ENCODE peak calls at places on chromosomes 3 and 15, in six cellular contexts. One of them, this sample, is unnamed.

GRCh38 chr3:187985636-187986035 is 168.3 kb upstream of the LPP start:
- DNase-seq in H9: no peak
- DNase-seq in MM.1S: no peak
- DNase-seq in IMR-90: peak
- DNase-seq in astrocyte: peak
- DNase-seq in GM23248: peak
- DNase-seq in this sample: no peak

GRCh38 chr3:149512073-149512782 is 37.7 kb downstream of the TM4SF4 start:
- DNase-seq in H9: peak
- DNase-seq in MM.1S: peak
- DNase-seq in IMR-90: peak
- DNase-seq in astrocyte: peak
- DNase-seq in GM23248: peak
- DNase-seq in this sample: no peak

GRCh38 chr3:110234831-110235230 is 836.8 kb upstream of the NECTIN3 start:
- DNase-seq in H9: no peak
- DNase-seq in MM.1S: no peak
- DNase-seq in IMR-90: peak
- DNase-seq in astrocyte: no peak
- DNase-seq in GM23248: peak
- DNase-seq in this sample: no peak

GRCh38 chr15:64478863-64479262 is 18.5 kb downstream of the ZNF609 start:
- DNase-seq in H9: no peak
- DNase-seq in MM.1S: no peak
- DNase-seq in IMR-90: peak
- DNase-seq in astrocyte: no peak
- DNase-seq in GM23248: peak
- DNase-seq in this sample: no peak

GRCh38 chr3:3772338-3772737 is 26.9 kb upstream of the LRRN1 start:
- DNase-seq in H9: no peak
- DNase-seq in MM.1S: no peak
- DNase-seq in IMR-90: no peak
- DNase-seq in astrocyte: no peak
- DNase-seq in GM23248: no peak
- DNase-seq in this sample: no peak

GRCh38 chr3:42720126-42720525 is 17.5 kb upstream of the HHATL start:
- DNase-seq in H9: no peak
- DNase-seq in MM.1S: no peak
- DNase-seq in IMR-90: no peak
- DNase-seq in astrocyte: no peak
- DNase-seq in GM23248: no peak
- DNase-seq in this sample: no peak

GRCh38 chr3:129610276-129610675 is 3.8 kb upstream of the PLXND1 start:
- DNase-seq in H9: no peak
- DNase-seq in MM.1S: no peak
- DNase-seq in IMR-90: no peak
- DNase-seq in astrocyte: no peak
- DNase-seq in GM23248: no peak
- DNase-seq in this sample: peak

GRCh38 chr3:177439729-177440269 is 242.5 kb upstream of the TBL1XR1 start:
- DNase-seq in H9: no peak
- DNase-seq in MM.1S: no peak
- DNase-seq in IMR-90: peak
- DNase-seq in astrocyte: peak
- DNase-seq in GM23248: no peak
- DNase-seq in this sample: no peak

GRCh38 chr15:65115542-65115941 is 542 bp upstream of the UBAP1L start:
- DNase-seq in H9: no peak
- DNase-seq in MM.1S: no peak
- DNase-seq in IMR-90: no peak
- DNase-seq in astrocyte: no peak
- DNase-seq in GM23248: no peak
- DNase-seq in this sample: no peak

GRCh38 chr3:55486101-55486856 is 827 bp downstream of the WNT5A start:
- DNase-seq in H9: peak
- DNase-seq in MM.1S: peak
- DNase-seq in IMR-90: peak
- DNase-seq in astrocyte: peak
- DNase-seq in GM23248: peak
- DNase-seq in this sample: peak

GRCh38 chr3:127886276-127886862 is 28.7 kb upstream of the KBTBD12 start:
- DNase-seq in H9: no peak
- DNase-seq in MM.1S: no peak
- DNase-seq in IMR-90: no peak
- DNase-seq in astrocyte: no peak
- DNase-seq in GM23248: no peak
- DNase-seq in this sample: no peak

GRCh38 chr3:146912233-146913015 is 307.3 kb upstream of the PLSCR5 start:
- DNase-seq in H9: no peak
- DNase-seq in MM.1S: no peak
- DNase-seq in IMR-90: no peak
- DNase-seq in astrocyte: peak
- DNase-seq in GM23248: peak
- DNase-seq in this sample: no peak

GRCh38 chr15:28107111-28107893 is 8.2 kb upstream of the OCA2 start:
- DNase-seq in H9: peak
- DNase-seq in MM.1S: no peak
- DNase-seq in IMR-90: no peak
- DNase-seq in astrocyte: peak
- DNase-seq in GM23248: peak
- DNase-seq in this sample: peak

GRCh38 chr3:52809821-52810377 is 15.3 kb downstream of the ITIH3 start:
- DNase-seq in H9: no peak
- DNase-seq in MM.1S: no peak
- DNase-seq in IMR-90: no peak
- DNase-seq in astrocyte: no peak
- DNase-seq in GM23248: no peak
- DNase-seq in this sample: no peak

GRCh38 chr3:83928391-83928790 is 1030.4 kb upstream of the CADM2 start:
- DNase-seq in H9: no peak
- DNase-seq in MM.1S: peak
- DNase-seq in IMR-90: no peak
- DNase-seq in astrocyte: no peak
- DNase-seq in GM23248: peak
- DNase-seq in this sample: no peak

GRCh38 chr3:51391566-51392300 is 648 bp downstream of the RBM15B start:
- DNase-seq in H9: no peak
- DNase-seq in MM.1S: peak
- DNase-seq in IMR-90: peak
- DNase-seq in astrocyte: peak
- DNase-seq in GM23248: peak
- DNase-seq in this sample: peak

GRCh38 chr3:186133980-186134379 is 25.1 kb upstream of the ETV5 start:
- DNase-seq in H9: no peak
- DNase-seq in MM.1S: no peak
- DNase-seq in IMR-90: no peak
- DNase-seq in astrocyte: no peak
- DNase-seq in GM23248: no peak
- DNase-seq in this sample: no peak

GRCh38 chr15:23529891-23530290 is 35.6 kb upstream of the MKRN3 start:
- DNase-seq in H9: no peak
- DNase-seq in MM.1S: no peak
- DNase-seq in IMR-90: no peak
- DNase-seq in astrocyte: no peak
- DNase-seq in GM23248: no peak
- DNase-seq in this sample: no peak

GRCh38 chr3:46187876-46188275 is 20.2 kb downstream of the CCR1 start:
- DNase-seq in H9: no peak
- DNase-seq in MM.1S: peak
- DNase-seq in IMR-90: peak
- DNase-seq in astrocyte: peak
- DNase-seq in GM23248: peak
- DNase-seq in this sample: peak

GRCh38 chr3:46183330-46183729 is 24.8 kb downstream of the CCR1 start:
- DNase-seq in H9: no peak
- DNase-seq in MM.1S: no peak
- DNase-seq in IMR-90: no peak
- DNase-seq in astrocyte: no peak
- DNase-seq in GM23248: no peak
- DNase-seq in this sample: no peak

GRCh38 chr3:46184469-46184868 is 23.6 kb downstream of the CCR1 start:
- DNase-seq in H9: no peak
- DNase-seq in MM.1S: no peak
- DNase-seq in IMR-90: peak
- DNase-seq in astrocyte: peak
- DNase-seq in GM23248: peak
- DNase-seq in this sample: peak

GRCh38 chr3:46188708-46189107 is 19.4 kb downstream of the CCR1 start:
- DNase-seq in H9: no peak
- DNase-seq in MM.1S: no peak
- DNase-seq in IMR-90: no peak
- DNase-seq in astrocyte: no peak
- DNase-seq in GM23248: no peak
- DNase-seq in this sample: peak

GRCh38 chr3:46186856-46187700 is 21.0 kb downstream of the CCR1 start:
- DNase-seq in H9: no peak
- DNase-seq in MM.1S: peak
- DNase-seq in IMR-90: no peak
- DNase-seq in astrocyte: no peak
- DNase-seq in GM23248: no peak
- DNase-seq in this sample: no peak
- H3K4me2 ChIP-seq in H9: no peak
- H3K4me2 ChIP-seq in MM.1S: peak
- H3K4me2 ChIP-seq in IMR-90: no peak
- H3K4me2 ChIP-seq in astrocyte: no peak
- H3K4me2 ChIP-seq in GM23248: no peak
- H3K4me2 ChIP-seq in this sample: no peak

DNA sequence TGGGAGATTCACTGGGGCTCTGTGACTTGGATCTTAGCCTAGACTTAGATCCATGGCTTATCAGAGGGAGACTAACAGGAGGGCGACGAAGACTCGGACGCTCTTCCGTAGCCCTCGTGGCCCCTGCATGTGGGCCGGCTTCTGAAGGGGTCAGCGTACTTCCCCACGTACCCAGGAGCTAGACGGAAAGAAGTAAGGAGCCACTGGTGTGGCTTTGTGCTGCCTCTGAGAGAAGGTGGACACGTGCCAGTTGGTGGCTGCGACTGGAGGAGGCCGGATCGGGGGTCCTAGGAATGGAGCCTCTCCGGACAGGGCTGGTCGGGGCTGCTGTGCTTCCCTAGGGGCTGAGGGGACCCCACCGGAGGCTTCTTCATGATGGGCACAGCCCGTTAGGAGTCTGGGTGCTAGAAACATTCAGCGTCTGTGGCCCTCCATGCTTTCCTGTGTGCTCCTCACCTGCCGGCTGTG is 1.0 kb downstream of the NRROS start:
- DNase-seq in H9: no peak
- DNase-seq in MM.1S: peak
- DNase-seq in IMR-90: no peak
- DNase-seq in astrocyte: no peak
- DNase-seq in GM23248: no peak
- DNase-seq in this sample: no peak
- H3K4me2 ChIP-seq in H9: no peak
- H3K4me2 ChIP-seq in MM.1S: peak
- H3K4me2 ChIP-seq in IMR-90: no peak
- H3K4me2 ChIP-seq in astrocyte: no peak
- H3K4me2 ChIP-seq in GM23248: no peak
- H3K4me2 ChIP-seq in this sample: no peak

GRCh38 chr3:115052906-115053305 is 94.2 kb downstream of the ZBTB20 start:
- DNase-seq in H9: no peak
- DNase-seq in MM.1S: no peak
- DNase-seq in IMR-90: no peak
- DNase-seq in astrocyte: peak
- DNase-seq in GM23248: no peak
- DNase-seq in this sample: no peak
- H3K4me2 ChIP-seq in H9: no peak
- H3K4me2 ChIP-seq in MM.1S: no peak
- H3K4me2 ChIP-seq in IMR-90: no peak
- H3K4me2 ChIP-seq in astrocyte: no peak
- H3K4me2 ChIP-seq in GM23248: no peak
- H3K4me2 ChIP-seq in this sample: no peak

GRCh38 chr3:106282931-106283330 is 414.1 kb upstream of the CBLB start:
- DNase-seq in H9: no peak
- DNase-seq in MM.1S: no peak
- DNase-seq in IMR-90: no peak
- DNase-seq in astrocyte: peak
- DNase-seq in GM23248: no peak
- DNase-seq in this sample: no peak

GRCh38 chr3:106275592-106275991 is 406.8 kb upstream of the CBLB start:
- DNase-seq in H9: no peak
- DNase-seq in MM.1S: no peak
- DNase-seq in IMR-90: no peak
- DNase-seq in astrocyte: no peak
- DNase-seq in GM23248: no peak
- DNase-seq in this sample: no peak

GRCh38 chr3:106276755-106277612 is 408.2 kb upstream of the CBLB start:
- DNase-seq in H9: no peak
- DNase-seq in MM.1S: no peak
- DNase-seq in IMR-90: no peak
- DNase-seq in astrocyte: no peak
- DNase-seq in GM23248: no peak
- DNase-seq in this sample: no peak

GRCh38 chr3:106277731-106278130 is 408.9 kb upstream of the CBLB start:
- DNase-seq in H9: no peak
- DNase-seq in MM.1S: no peak
- DNase-seq in IMR-90: no peak
- DNase-seq in astrocyte: no peak
- DNase-seq in GM23248: no peak
- DNase-seq in this sample: no peak

GRCh38 chr3:106281231-106281630 is 412.4 kb upstream of the CBLB start:
- DNase-seq in H9: no peak
- DNase-seq in MM.1S: no peak
- DNase-seq in IMR-90: peak
- DNase-seq in astrocyte: peak
- DNase-seq in GM23248: no peak
- DNase-seq in this sample: no peak
- H3K4me2 ChIP-seq in H9: no peak
- H3K4me2 ChIP-seq in MM.1S: no peak
- H3K4me2 ChIP-seq in IMR-90: no peak
- H3K4me2 ChIP-seq in astrocyte: no peak
- H3K4me2 ChIP-seq in GM23248: no peak
- H3K4me2 ChIP-seq in this sample: no peak

GRCh38 chr3:172666873-172667694 is 43.8 kb downstream of the NCEH1 start:
- DNase-seq in H9: peak
- DNase-seq in MM.1S: peak
- DNase-seq in IMR-90: peak
- DNase-seq in astrocyte: peak
- DNase-seq in GM23248: peak
- DNase-seq in this sample: no peak

DNA sequence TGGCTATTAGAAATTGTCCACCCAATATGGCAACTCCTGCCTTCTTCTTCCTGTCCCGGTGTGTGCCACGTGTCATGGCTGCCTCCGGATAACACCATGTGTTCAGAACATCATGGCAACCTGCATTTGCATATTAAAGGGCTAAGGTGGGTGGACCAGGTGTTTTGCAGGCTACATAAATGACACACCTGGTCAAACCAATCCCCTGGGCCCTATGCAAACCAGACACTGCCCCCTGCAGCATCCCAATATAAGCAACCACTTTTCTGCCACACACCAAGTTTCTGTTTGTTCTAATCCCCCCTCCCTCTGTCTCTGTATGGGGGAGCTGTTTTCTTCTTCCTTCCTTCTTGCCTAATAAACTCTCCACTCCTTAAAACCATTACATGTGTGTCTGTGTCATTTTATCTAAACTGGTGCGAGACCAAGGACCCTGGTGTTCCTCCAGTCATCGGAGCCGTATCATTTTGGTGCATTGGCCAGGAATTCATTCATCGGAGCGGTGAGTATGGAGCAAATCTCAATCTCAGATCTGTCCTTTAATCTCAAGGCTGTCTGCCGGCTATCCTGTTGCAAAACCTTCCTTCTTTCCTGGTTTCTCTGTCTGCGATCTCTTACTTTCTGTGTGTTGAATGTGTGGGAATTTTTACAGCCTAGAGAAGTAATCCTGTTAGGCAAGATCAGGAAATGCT is 44.5 kb downstream of the NCEH1 start:
- DNase-seq in H9: no peak
- DNase-seq in MM.1S: no peak
- DNase-seq in IMR-90: no peak
- DNase-seq in astrocyte: no peak
- DNase-seq in GM23248: peak
- DNase-seq in this sample: no peak
- H3K4me2 ChIP-seq in H9: no peak
- H3K4me2 ChIP-seq in MM.1S: peak
- H3K4me2 ChIP-seq in IMR-90: no peak
- H3K4me2 ChIP-seq in astrocyte: peak
- H3K4me2 ChIP-seq in GM23248: no peak
- H3K4me2 ChIP-seq in this sample: peak

This sample was measured in osteoblast.